ENCODE peak calls at places on chromosomes 6 and 20, in six cellular contexts. One of them, this sample, is unnamed.

GRCh38 chr6:6494677-6495076 is 93.8 kb upstream of the LY86 start:
- DNase-seq in fibroblast of lung: no peak
- DNase-seq in CD8-positive, alpha-beta T cell: peak
- DNase-seq in SJSA1: no peak
- DNase-seq in K562: peak
- DNase-seq in ascending aorta: peak
- DNase-seq in this sample: no peak

GRCh38 chr6:116210750-116211425 is 43.0 kb downstream of the TSPYL4 start:
- DNase-seq in fibroblast of lung: no peak
- DNase-seq in CD8-positive, alpha-beta T cell: no peak
- DNase-seq in SJSA1: no peak
- DNase-seq in K562: no peak
- DNase-seq in ascending aorta: no peak
- DNase-seq in this sample: no peak

GRCh38 chr20:63743210-63743970 is 3.8 kb downstream of the SLC2A4RG start:
- DNase-seq in fibroblast of lung: no peak
- DNase-seq in CD8-positive, alpha-beta T cell: no peak
- DNase-seq in SJSA1: no peak
- DNase-seq in K562: no peak
- DNase-seq in ascending aorta: no peak
- DNase-seq in this sample: no peak

GRCh38 chr20:36093025-36093803 is 61.3 kb upstream of the EPB41L1 start:
- DNase-seq in fibroblast of lung: peak
- DNase-seq in CD8-positive, alpha-beta T cell: peak
- DNase-seq in SJSA1: peak
- DNase-seq in K562: peak
- DNase-seq in ascending aorta: peak
- DNase-seq in this sample: peak

GRCh38 chr6:108164815-108165706 is 761 bp upstream of the NR2E1 start:
- DNase-seq in fibroblast of lung: no peak
- DNase-seq in CD8-positive, alpha-beta T cell: no peak
- DNase-seq in SJSA1: no peak
- DNase-seq in K562: no peak
- DNase-seq in ascending aorta: peak
- DNase-seq in this sample: no peak

GRCh38 chr20:47876348-47877056 is 91.2 kb upstream of the SULF2 start:
- DNase-seq in fibroblast of lung: no peak
- DNase-seq in CD8-positive, alpha-beta T cell: no peak
- DNase-seq in SJSA1: no peak
- DNase-seq in K562: no peak
- DNase-seq in ascending aorta: no peak
- DNase-seq in this sample: no peak

GRCh38 chr6:37507690-37508421 is 8.2 kb upstream of the CCDC167 start:
- DNase-seq in fibroblast of lung: no peak
- DNase-seq in CD8-positive, alpha-beta T cell: peak
- DNase-seq in SJSA1: no peak
- DNase-seq in K562: no peak
- DNase-seq in ascending aorta: no peak
- DNase-seq in this sample: no peak

GRCh38 chr6:89371849-89372505 is 19.5 kb upstream of the UBE2J1 start:
- DNase-seq in fibroblast of lung: peak
- DNase-seq in CD8-positive, alpha-beta T cell: peak
- DNase-seq in SJSA1: peak
- DNase-seq in K562: peak
- DNase-seq in ascending aorta: peak
- DNase-seq in this sample: peak

GRCh38 chr6:110329729-110330436 is 28.3 kb downstream of the METTL24 start:
- DNase-seq in fibroblast of lung: no peak
- DNase-seq in CD8-positive, alpha-beta T cell: no peak
- DNase-seq in SJSA1: peak
- DNase-seq in K562: no peak
- DNase-seq in ascending aorta: no peak
- DNase-seq in this sample: no peak

GRCh38 chr6:26536571-26537159 is 1.5 kb upstream of the HMGN4 start:
- DNase-seq in fibroblast of lung: peak
- DNase-seq in CD8-positive, alpha-beta T cell: peak
- DNase-seq in SJSA1: peak
- DNase-seq in K562: no peak
- DNase-seq in ascending aorta: peak
- DNase-seq in this sample: no peak

GRCh38 chr20:23826541-23827018 is at the start of gene CST2:
- DNase-seq in fibroblast of lung: no peak
- DNase-seq in CD8-positive, alpha-beta T cell: no peak
- DNase-seq in SJSA1: peak
- DNase-seq in K562: no peak
- DNase-seq in ascending aorta: no peak
- DNase-seq in this sample: no peak

GRCh38 chr6:31652925-31653724 is 664 bp upstream of the BAG6 start:
- DNase-seq in fibroblast of lung: no peak
- DNase-seq in CD8-positive, alpha-beta T cell: no peak
- DNase-seq in SJSA1: peak
- DNase-seq in K562: peak
- DNase-seq in ascending aorta: peak
- DNase-seq in this sample: peak

GRCh38 chr20:36856196-36856595 is 19.7 kb upstream of the TLDC2 start:
- DNase-seq in fibroblast of lung: peak
- DNase-seq in CD8-positive, alpha-beta T cell: no peak
- DNase-seq in SJSA1: peak
- DNase-seq in K562: no peak
- DNase-seq in ascending aorta: no peak
- DNase-seq in this sample: no peak

GRCh38 chr6:133951227-133951626 is 1.8 kb upstream of the TBPL1 start:
- DNase-seq in fibroblast of lung: no peak
- DNase-seq in CD8-positive, alpha-beta T cell: no peak
- DNase-seq in SJSA1: no peak
- DNase-seq in K562: no peak
- DNase-seq in ascending aorta: no peak
- DNase-seq in this sample: no peak
- H3K27ac ChIP-seq in fibroblast of lung: peak
- H3K27ac ChIP-seq in CD8-positive, alpha-beta T cell: peak
- H3K27ac ChIP-seq in SJSA1: no peak
- H3K27ac ChIP-seq in K562: no peak
- H3K27ac ChIP-seq in ascending aorta: peak
- H3K27ac ChIP-seq in this sample: peak

GRCh38 chr20:10696650-10697049 is 22.9 kb upstream of the JAG1 start:
- DNase-seq in fibroblast of lung: no peak
- DNase-seq in CD8-positive, alpha-beta T cell: no peak
- DNase-seq in SJSA1: no peak
- DNase-seq in K562: peak
- DNase-seq in ascending aorta: no peak
- DNase-seq in this sample: no peak
- H3K27ac ChIP-seq in fibroblast of lung: no peak
- H3K27ac ChIP-seq in CD8-positive, alpha-beta T cell: no peak
- H3K27ac ChIP-seq in SJSA1: no peak
- H3K27ac ChIP-seq in K562: no peak
- H3K27ac ChIP-seq in ascending aorta: no peak
- H3K27ac ChIP-seq in this sample: no peak

DNA sequence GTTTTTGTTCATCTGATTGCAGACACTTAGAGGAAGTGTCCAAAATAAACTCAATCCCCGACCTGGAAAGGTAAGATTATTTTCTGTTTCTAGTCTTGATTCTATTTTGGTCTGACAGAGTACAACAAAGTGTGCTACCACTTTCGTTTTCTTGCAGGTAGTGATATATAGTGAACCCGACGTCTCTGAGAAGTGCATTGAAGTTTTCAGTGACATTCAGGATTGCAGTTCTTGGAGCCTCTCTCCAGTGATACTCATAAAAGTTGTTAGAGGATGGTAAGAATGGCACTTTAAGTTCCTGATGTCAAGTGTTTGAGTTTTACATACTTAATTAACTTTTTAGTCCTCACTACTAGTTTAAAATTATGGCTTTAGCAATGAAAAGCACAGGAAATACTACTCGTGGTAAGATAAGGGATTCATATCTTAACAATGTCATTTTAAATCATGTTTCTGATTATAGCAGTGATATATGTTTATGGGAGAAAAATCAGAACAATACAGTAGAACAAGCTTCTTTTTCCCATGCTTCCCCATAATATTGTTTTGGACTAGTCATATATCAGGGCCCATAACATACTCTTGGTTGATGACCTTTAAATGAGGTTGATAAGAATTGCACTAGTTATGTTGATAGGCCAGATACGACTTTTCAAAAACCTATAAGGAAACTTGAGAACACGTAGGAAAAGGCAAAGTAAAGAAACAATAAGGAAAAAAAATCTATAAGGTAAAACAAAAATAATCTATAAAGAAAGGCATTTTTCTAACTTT is 104.0 kb downstream of the RTN4IP1 start:
- DNase-seq in fibroblast of lung: no peak
- DNase-seq in CD8-positive, alpha-beta T cell: no peak
- DNase-seq in SJSA1: no peak
- DNase-seq in K562: no peak
- DNase-seq in ascending aorta: no peak
- DNase-seq in this sample: no peak
- H3K27ac ChIP-seq in fibroblast of lung: peak
- H3K27ac ChIP-seq in CD8-positive, alpha-beta T cell: peak
- H3K27ac ChIP-seq in SJSA1: peak
- H3K27ac ChIP-seq in K562: no peak
- H3K27ac ChIP-seq in ascending aorta: no peak
- H3K27ac ChIP-seq in this sample: peak

DNA sequence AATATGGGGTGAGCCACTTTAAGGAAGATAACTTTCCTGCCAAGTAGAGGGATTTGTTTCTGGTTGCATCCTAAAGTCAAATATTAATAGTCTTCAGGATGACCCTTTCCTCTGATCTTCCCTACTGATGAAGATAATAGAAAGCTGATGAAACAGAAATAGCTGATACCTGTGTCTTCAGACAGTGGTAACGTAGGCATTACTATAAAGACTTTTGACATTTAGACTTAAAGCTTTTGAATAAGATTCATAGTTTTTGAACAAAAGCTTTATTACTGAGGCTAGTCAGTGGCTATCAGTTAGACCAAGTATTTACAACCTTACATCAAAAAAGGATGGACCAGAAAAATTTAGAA is 1.4 kb downstream of the NEDD9 start:
- DNase-seq in fibroblast of lung: no peak
- DNase-seq in CD8-positive, alpha-beta T cell: no peak
- DNase-seq in SJSA1: no peak
- DNase-seq in K562: no peak
- DNase-seq in ascending aorta: no peak
- DNase-seq in this sample: no peak
- H3K27ac ChIP-seq in fibroblast of lung: peak
- H3K27ac ChIP-seq in CD8-positive, alpha-beta T cell: no peak
- H3K27ac ChIP-seq in SJSA1: peak
- H3K27ac ChIP-seq in K562: no peak
- H3K27ac ChIP-seq in ascending aorta: peak
- H3K27ac ChIP-seq in this sample: peak

GRCh38 chr6:142301421-142302391 is at the start of gene ADGRG6:
- DNase-seq in fibroblast of lung: peak
- DNase-seq in CD8-positive, alpha-beta T cell: peak
- DNase-seq in SJSA1: peak
- DNase-seq in K562: peak
- DNase-seq in ascending aorta: peak
- DNase-seq in this sample: no peak
- H3K27ac ChIP-seq in fibroblast of lung: peak
- H3K27ac ChIP-seq in CD8-positive, alpha-beta T cell: no peak
- H3K27ac ChIP-seq in SJSA1: no peak
- H3K27ac ChIP-seq in K562: no peak
- H3K27ac ChIP-seq in ascending aorta: no peak
- H3K27ac ChIP-seq in this sample: peak